ENCODE peak calls at places on chromosomes 4 and X, in six cellular contexts. One of them, this sample, is unnamed.

GRCh38 chr4:141499454-141499853 is 136.9 kb upstream of the IL15 start:
- DNase-seq in B cell: no peak
- DNase-seq in neural crest cell: no peak
- DNase-seq in fibroblast of the aortic adventitia: no peak
- DNase-seq in lower lobe of right lung: no peak
- DNase-seq in pancreas: no peak
- DNase-seq in this sample: no peak

GRCh38 chrX:1894656-1895055 is 279.8 kb downstream of the ASMT start:
- DNase-seq in B cell: no peak
- DNase-seq in lower lobe of right lung: no peak
- DNase-seq in pancreas: no peak
- DNase-seq in neural crest cell: no peak
- DNase-seq in fibroblast of the aortic adventitia: no peak
- DNase-seq in this sample: no peak

GRCh38 chrX:126165401-126165720 is 728 bp downstream of the DCAF12L2 start:
- DNase-seq in B cell: no peak
- DNase-seq in neural crest cell: no peak
- DNase-seq in fibroblast of the aortic adventitia: no peak
- DNase-seq in pancreas: peak; percentile 25
- DNase-seq in lower lobe of right lung: no peak
- DNase-seq in this sample: no peak

GRCh38 chr4:143616771-143617170 is 83.7 kb downstream of the FREM3 start:
- DNase-seq in lower lobe of right lung: no peak
- DNase-seq in fibroblast of the aortic adventitia: peak; percentile 11
- DNase-seq in B cell: no peak
- DNase-seq in pancreas: no peak
- DNase-seq in neural crest cell: no peak
- DNase-seq in this sample: no peak

GRCh38 chr4:54103190-54103574 is 3.2 kb downstream of the GSX2 start:
- DNase-seq in pancreas: no peak
- DNase-seq in B cell: no peak
- DNase-seq in lower lobe of right lung: no peak
- DNase-seq in fibroblast of the aortic adventitia: no peak
- DNase-seq in neural crest cell: no peak
- DNase-seq in this sample: no peak

GRCh38 chr4:59180161-59180560 is 2020.0 kb upstream of the ADGRL3 start:
- DNase-seq in B cell: no peak
- DNase-seq in pancreas: no peak
- DNase-seq in fibroblast of the aortic adventitia: no peak
- DNase-seq in lower lobe of right lung: no peak
- DNase-seq in neural crest cell: no peak
- DNase-seq in this sample: no peak

GRCh38 chr4:82797591-82798081 is 960 bp downstream of the SCD5 start:
- DNase-seq in pancreas: peak; percentile 44
- DNase-seq in lower lobe of right lung: no peak
- DNase-seq in B cell: peak; percentile 21
- DNase-seq in neural crest cell: peak; percentile 21
- DNase-seq in fibroblast of the aortic adventitia: peak; percentile 31
- DNase-seq in this sample: peak; percentile 62

GRCh38 chr4:147481577-147482109 is 746 bp downstream of the EDNRA start:
- DNase-seq in pancreas: no peak
- DNase-seq in lower lobe of right lung: no peak
- DNase-seq in neural crest cell: no peak
- DNase-seq in B cell: no peak
- DNase-seq in fibroblast of the aortic adventitia: peak; percentile 43
- DNase-seq in this sample: no peak

GRCh38 chr4:24032371-24032989 is 142.6 kb upstream of the PPARGC1A start:
- DNase-seq in lower lobe of right lung: no peak
- DNase-seq in fibroblast of the aortic adventitia: no peak
- DNase-seq in neural crest cell: no peak
- DNase-seq in pancreas: no peak
- DNase-seq in B cell: no peak
- DNase-seq in this sample: no peak

GRCh38 chr4:108531461-108531860 is 88.9 kb upstream of the RPL34 start:
- DNase-seq in lower lobe of right lung: no peak
- DNase-seq in pancreas: no peak
- DNase-seq in B cell: no peak
- DNase-seq in neural crest cell: no peak
- DNase-seq in fibroblast of the aortic adventitia: no peak
- DNase-seq in this sample: no peak

GRCh38 chr4:65917486-65917885 is 247.2 kb upstream of the EPHA5 start:
- DNase-seq in lower lobe of right lung: no peak
- DNase-seq in fibroblast of the aortic adventitia: peak; percentile 76
- DNase-seq in B cell: no peak
- DNase-seq in neural crest cell: no peak
- DNase-seq in pancreas: no peak
- DNase-seq in this sample: no peak

GRCh38 chrX:107716045-107716684 is 59.4 kb downstream of the TSC22D3 start:
- DNase-seq in B cell: peak; percentile 40
- DNase-seq in neural crest cell: peak; percentile 29
- DNase-seq in fibroblast of the aortic adventitia: peak; percentile 19
- DNase-seq in pancreas: peak; percentile 48
- DNase-seq in lower lobe of right lung: peak; percentile 54
- DNase-seq in this sample: peak; percentile 52

GRCh38 chr4:92198711-92199110 is 105.1 kb upstream of the GRID2 start:
- DNase-seq in B cell: no peak
- DNase-seq in neural crest cell: no peak
- DNase-seq in lower lobe of right lung: no peak
- DNase-seq in pancreas: no peak
- DNase-seq in fibroblast of the aortic adventitia: peak; percentile 78
- DNase-seq in this sample: no peak

GRCh38 chr4:42566835-42567234 is 90.1 kb downstream of the ATP8A1 start:
- DNase-seq in neural crest cell: no peak
- DNase-seq in B cell: no peak
- DNase-seq in pancreas: no peak
- DNase-seq in lower lobe of right lung: no peak
- DNase-seq in fibroblast of the aortic adventitia: peak; percentile 41
- DNase-seq in this sample: no peak

GRCh38 chr4:141301216-141301615 is 80.5 kb downstream of the ZNF330 start:
- DNase-seq in fibroblast of the aortic adventitia: peak; percentile 18
- DNase-seq in lower lobe of right lung: no peak
- DNase-seq in B cell: no peak
- DNase-seq in neural crest cell: no peak
- DNase-seq in pancreas: no peak
- DNase-seq in this sample: no peak

GRCh38 chr4:3858046-3858730 is 92.0 kb downstream of the ADRA2C start:
- DNase-seq in B cell: no peak
- DNase-seq in lower lobe of right lung: peak; percentile 25
- DNase-seq in fibroblast of the aortic adventitia: no peak
- DNase-seq in neural crest cell: no peak
- DNase-seq in pancreas: no peak
- DNase-seq in this sample: no peak

GRCh38 chr4:6198278-6198677 is 2.1 kb downstream of the JAKMIP1 start:
- DNase-seq in fibroblast of the aortic adventitia: no peak
- DNase-seq in neural crest cell: no peak
- DNase-seq in B cell: no peak
- DNase-seq in lower lobe of right lung: no peak
- DNase-seq in pancreas: no peak
- DNase-seq in this sample: peak; percentile 24

GRCh38 chr4:110310795-110311194 is 112.4 kb upstream of the ELOVL6 start:
- DNase-seq in fibroblast of the aortic adventitia: no peak
- DNase-seq in B cell: no peak
- DNase-seq in neural crest cell: no peak
- DNase-seq in lower lobe of right lung: no peak
- DNase-seq in pancreas: no peak
- DNase-seq in this sample: no peak

GRCh38 chrX:153984351-153985178 is 12.0 kb downstream of the TMEM187 start:
- DNase-seq in pancreas: peak; percentile 72
- DNase-seq in neural crest cell: no peak
- DNase-seq in fibroblast of the aortic adventitia: no peak
- DNase-seq in lower lobe of right lung: no peak
- DNase-seq in B cell: peak; percentile 66
- DNase-seq in this sample: no peak

GRCh38 chrX:39726810-39727209 is 370.9 kb downstream of the BCOR start:
- DNase-seq in neural crest cell: no peak
- DNase-seq in B cell: no peak
- DNase-seq in pancreas: no peak
- DNase-seq in lower lobe of right lung: no peak
- DNase-seq in fibroblast of the aortic adventitia: peak; percentile 58
- DNase-seq in this sample: no peak

GRCh38 chr4:25223770-25224375 is 10.0 kb upstream of the PI4K2B start:
- DNase-seq in neural crest cell: peak; percentile 9
- DNase-seq in B cell: peak; percentile 43
- DNase-seq in lower lobe of right lung: no peak
- DNase-seq in fibroblast of the aortic adventitia: peak; percentile 47
- DNase-seq in pancreas: no peak
- DNase-seq in this sample: no peak

GRCh38 chr4:93203708-93204107 is 624.8 kb upstream of the ATOH1 start:
- DNase-seq in neural crest cell: no peak
- DNase-seq in pancreas: no peak
- DNase-seq in lower lobe of right lung: no peak
- DNase-seq in fibroblast of the aortic adventitia: no peak
- DNase-seq in B cell: no peak
- DNase-seq in this sample: no peak

GRCh38 chr4:38062088-38062893 is 102.1 kb downstream of the PTTG2 start:
- DNase-seq in pancreas: peak; percentile 70
- DNase-seq in fibroblast of the aortic adventitia: peak; percentile 92
- DNase-seq in neural crest cell: peak; percentile 82
- DNase-seq in lower lobe of right lung: peak; percentile 73
- DNase-seq in B cell: peak; percentile 70
- DNase-seq in this sample: peak; percentile 69

GRCh38 chr4:38055566-38055965 is 95.4 kb downstream of the PTTG2 start:
- DNase-seq in pancreas: no peak
- DNase-seq in lower lobe of right lung: no peak
- DNase-seq in neural crest cell: no peak
- DNase-seq in fibroblast of the aortic adventitia: no peak
- DNase-seq in B cell: no peak
- DNase-seq in this sample: no peak

GRCh38 chr4:38056024-38056685 is 96.0 kb downstream of the PTTG2 start:
- DNase-seq in pancreas: no peak
- DNase-seq in fibroblast of the aortic adventitia: peak; percentile 69
- DNase-seq in lower lobe of right lung: no peak
- DNase-seq in neural crest cell: no peak
- DNase-seq in B cell: no peak
- DNase-seq in this sample: no peak

GRCh38 chr4:38060829-38061431 is 100.7 kb downstream of the PTTG2 start:
- DNase-seq in lower lobe of right lung: no peak
- DNase-seq in B cell: no peak
- DNase-seq in neural crest cell: no peak
- DNase-seq in fibroblast of the aortic adventitia: peak; percentile 68
- DNase-seq in pancreas: no peak
- DNase-seq in this sample: no peak

GRCh38 chr4:38058186-38058585 is 98.0 kb downstream of the PTTG2 start:
- DNase-seq in fibroblast of the aortic adventitia: no peak
- DNase-seq in lower lobe of right lung: no peak
- DNase-seq in pancreas: no peak
- DNase-seq in neural crest cell: no peak
- DNase-seq in B cell: no peak
- DNase-seq in this sample: no peak
- TF ChIP-seq CTCF in fibroblast of the aortic adventitia: no peak
- TF ChIP-seq CTCF in lower lobe of right lung: no peak
- TF ChIP-seq CTCF in pancreas: no peak
- TF ChIP-seq CTCF in neural crest cell: no peak
- TF ChIP-seq CTCF in B cell: no peak
- TF ChIP-seq CTCF in this sample: no peak

GRCh38 chrX:98379134-98379533 is 1495.4 kb downstream of the RPA4 start:
- DNase-seq in B cell: no peak
- DNase-seq in pancreas: no peak
- DNase-seq in fibroblast of the aortic adventitia: no peak
- DNase-seq in neural crest cell: no peak
- DNase-seq in lower lobe of right lung: no peak
- DNase-seq in this sample: no peak
- TF ChIP-seq CTCF in B cell: no peak
- TF ChIP-seq CTCF in pancreas: no peak
- TF ChIP-seq CTCF in fibroblast of the aortic adventitia: no peak
- TF ChIP-seq CTCF in neural crest cell: peak; percentile 40
- TF ChIP-seq CTCF in lower lobe of right lung: no peak
- TF ChIP-seq CTCF in this sample: no peak

GRCh38 chrX:34338046-34338445 is 205.9 kb upstream of the FAM47A start:
- DNase-seq in pancreas: no peak
- DNase-seq in fibroblast of the aortic adventitia: no peak
- DNase-seq in neural crest cell: no peak
- DNase-seq in B cell: no peak
- DNase-seq in lower lobe of right lung: no peak
- DNase-seq in this sample: no peak

GRCh38 chrX:34343001-34343400 is 210.9 kb upstream of the FAM47A start:
- DNase-seq in B cell: no peak
- DNase-seq in lower lobe of right lung: no peak
- DNase-seq in fibroblast of the aortic adventitia: no peak
- DNase-seq in pancreas: no peak
- DNase-seq in neural crest cell: no peak
- DNase-seq in this sample: no peak

GRCh38 chrX:34341814-34342213 is 209.7 kb upstream of the FAM47A start:
- DNase-seq in pancreas: no peak
- DNase-seq in lower lobe of right lung: no peak
- DNase-seq in neural crest cell: no peak
- DNase-seq in fibroblast of the aortic adventitia: no peak
- DNase-seq in B cell: no peak
- DNase-seq in this sample: no peak

DNA sequence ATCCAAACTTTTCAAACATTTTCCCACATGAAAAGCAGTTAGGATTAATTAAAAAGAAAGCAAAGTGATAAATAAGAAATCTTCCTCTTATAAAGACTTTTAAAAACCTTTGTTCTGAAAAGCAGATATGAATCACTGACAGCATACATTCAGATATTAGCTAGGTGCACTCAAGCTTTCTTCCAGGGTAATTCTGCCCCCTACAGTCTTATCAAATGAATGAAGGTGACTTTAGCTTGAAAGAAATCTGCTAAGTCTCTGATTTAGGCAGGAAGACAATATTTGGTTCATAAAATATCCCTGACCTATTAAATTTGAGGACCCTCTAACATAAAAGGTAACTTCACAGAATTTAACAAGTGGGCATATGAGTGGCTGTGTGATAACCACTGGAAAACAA is 209.1 kb upstream of the FAM47A start:
- DNase-seq in neural crest cell: no peak
- DNase-seq in pancreas: no peak
- DNase-seq in B cell: no peak
- DNase-seq in lower lobe of right lung: no peak
- DNase-seq in fibroblast of the aortic adventitia: no peak
- DNase-seq in this sample: no peak
- TF ChIP-seq CTCF in neural crest cell: peak; percentile 54
- TF ChIP-seq CTCF in pancreas: no peak
- TF ChIP-seq CTCF in B cell: no peak
- TF ChIP-seq CTCF in lower lobe of right lung: no peak
- TF ChIP-seq CTCF in fibroblast of the aortic adventitia: no peak
- TF ChIP-seq CTCF in this sample: no peak

DNA sequence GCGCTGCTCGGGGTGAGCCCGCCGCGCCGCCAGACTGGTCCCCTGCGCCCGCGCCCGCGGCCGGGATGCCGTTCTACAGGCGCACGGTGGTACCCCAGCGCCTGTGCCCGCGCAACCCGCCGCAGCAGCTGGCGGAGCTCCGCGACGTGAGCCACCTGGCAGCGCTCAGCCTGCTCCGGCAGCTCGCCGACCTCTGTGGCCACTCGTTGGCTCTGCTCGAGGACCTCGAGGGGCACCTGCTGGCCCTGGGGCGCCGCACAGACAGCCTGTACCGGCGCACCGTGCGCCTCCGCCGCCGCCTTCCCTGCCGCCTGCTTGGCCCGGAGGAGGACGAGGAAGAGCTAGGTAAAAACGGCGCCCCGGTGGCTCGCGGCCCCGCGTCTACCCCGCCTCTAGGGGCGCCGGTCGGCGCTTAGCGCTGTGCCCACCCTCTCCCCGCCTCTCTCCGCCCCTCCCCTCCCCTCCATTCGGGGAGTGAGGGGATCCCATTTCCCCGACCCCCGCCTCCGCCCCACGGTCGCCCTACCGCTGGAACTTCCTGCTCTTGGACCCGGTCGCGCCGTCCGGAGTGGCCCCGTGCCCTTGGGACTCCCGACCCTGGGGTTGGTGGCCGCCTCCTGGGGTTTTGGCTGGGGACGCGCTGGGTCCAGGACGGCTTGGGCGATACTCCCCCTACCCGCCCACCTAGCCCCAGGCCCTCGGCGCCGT is 532 bp downstream of the NHSL2 start:
- DNase-seq in neural crest cell: peak; percentile 31
- DNase-seq in fibroblast of the aortic adventitia: no peak
- DNase-seq in pancreas: peak; percentile 19
- DNase-seq in lower lobe of right lung: no peak
- DNase-seq in B cell: peak; percentile 18
- DNase-seq in this sample: peak; percentile 67
- TF ChIP-seq CTCF in neural crest cell: peak; percentile 61
- TF ChIP-seq CTCF in fibroblast of the aortic adventitia: peak; percentile 13
- TF ChIP-seq CTCF in pancreas: no peak
- TF ChIP-seq CTCF in lower lobe of right lung: no peak
- TF ChIP-seq CTCF in B cell: no peak
- TF ChIP-seq CTCF in this sample: no peak